ENCODE peak calls at places on chromosomes 12 and 14, in seven cellular contexts. S is IMR-90, J is mesendoderm, A is H9, T is mesenchymal stem cell, R is trophoblast cell, I is H1. M is an unnamed sample.

GRCh38 chr12:131529196-131530040 is 181.5 kb upstream of the SFSWAP start:
- DNase-seq in S (no peak), J (no peak), A (no peak), T (no peak), R (no peak), I (no peak), M (no peak)

GRCh38 chr12:125797421-125798175 is 732.4 kb downstream of the AACS start:
- DNase-seq in S (no peak), J (peak; percentile 5), A (no peak), T (no peak), R (peak; percentile 41), I (no peak), M (no peak)

GRCh38 chr12:26001530-26001929 is 43.0 kb downstream of the RASSF8 start:
- DNase-seq in S (no peak), J (peak; percentile 66), A (no peak), T (no peak), R (no peak), I (no peak), M (no peak)

GRCh38 chr12:14948672-14949071 is 10.3 kb upstream of the ERP27 start:
- DNase-seq in S (peak; percentile 89), J (peak; percentile 82), A (no peak), T (peak; percentile 90), R (no peak), I (no peak), M (no peak)

GRCh38 chr12:27696864-27697564 is 767 bp downstream of the REP15 start:
- DNase-seq in S (no peak), J (no peak), A (no peak), T (no peak), R (no peak), I (no peak), M (no peak)

GRCh38 chr12:74537126-74537706 is 419 bp upstream of the ATXN7L3B start:
- DNase-seq in S (peak; percentile 69), J (peak; percentile 54), A (no peak), T (peak; percentile 82), R (peak; percentile 15), I (no peak), M (peak; percentile 21)

GRCh38 chr14:85587152-85587697 is 57.3 kb downstream of the FLRT2 start:
- DNase-seq in S (peak; percentile 63), J (no peak), A (no peak), T (peak; percentile 75), R (no peak), I (no peak), M (no peak)

GRCh38 chr12:51244269-51244668 is 5.6 kb downstream of the DAZAP2 start:
- DNase-seq in S (peak; percentile 40), J (no peak), A (no peak), T (no peak), R (no peak), I (no peak), M (no peak)

GRCh38 chr14:83988274-83988673 is 1541.7 kb upstream of the FLRT2 start:
- DNase-seq in S (peak; percentile 54), J (peak; percentile 29), A (no peak), T (peak; percentile 36), R (no peak), I (no peak), M (no peak)

GRCh38 chr12:26939192-26939832 is 1.0 kb downstream of the FGFR1OP2 start:
- DNase-seq in S (peak; percentile 31), J (no peak), A (no peak), T (peak; percentile 23), R (no peak), I (no peak), M (no peak)

GRCh38 chr12:78959556-78959955 is 95.0 kb downstream of the SYT1 start:
- DNase-seq in S (no peak), J (no peak), A (no peak), T (no peak), R (peak; percentile 22), I (no peak), M (no peak)

GRCh38 chr14:89750909-89751502 is 203.5 kb downstream of the EFCAB11 start:
- DNase-seq in S (no peak), J (no peak), A (no peak), T (no peak), R (no peak), I (no peak), M (no peak)

GRCh38 chr14:102509744-102510615 is at the start of gene ANKRD9:
- DNase-seq in S (peak; percentile 89), J (peak; percentile 96), A (peak; percentile 95), T (peak; percentile 93), R (peak; percentile 92), I (peak; percentile 57), M (peak; percentile 95)

GRCh38 chr14:56247495-56248087 is 129.4 kb downstream of the PELI2 start:
- DNase-seq in S (peak; percentile 31), J (no peak), A (no peak), T (peak; percentile 30), R (no peak), I (no peak), M (no peak)

GRCh38 chr14:95948608-95949007 is 72.0 kb downstream of the TUNAR start:
- DNase-seq in S (no peak), J (peak; percentile 99), A (peak; percentile 90), T (no peak), R (peak; percentile 6), I (peak; percentile 91), M (peak; percentile 74)

GRCh38 chr14:44988694-44989093 is 26.7 kb downstream of the TOGARAM1 start:
- DNase-seq in S (no peak), J (peak; percentile 72), A (no peak), T (peak; percentile 42), R (no peak), I (no peak), M (no peak)

GRCh38 chr12:69415471-69416275 is 54.5 kb upstream of the FRS2 start:
- DNase-seq in S (peak; percentile 95), J (peak; percentile 86), A (peak; percentile 82), T (peak; percentile 78), R (peak; percentile 80), I (peak; percentile 31), M (peak; percentile 55)

GRCh38 chr14:23095196-23096108 is at the start of gene C14orf119:
- DNase-seq in S (peak; percentile 99), J (peak; percentile 100), A (peak; percentile 99), T (peak; percentile 100), R (peak; percentile 100), I (peak; percentile 96), M (peak; percentile 100)

GRCh38 chr14:90608925-90609324 is 207.3 kb downstream of the TTC7B start:
- DNase-seq in S (no peak), J (no peak), A (no peak), T (no peak), R (no peak), I (no peak), M (no peak)

GRCh38 chr14:24250354-24250753 is 7.9 kb upstream of the TINF2 start:
- DNase-seq in S (no peak), J (no peak), A (no peak), T (no peak), R (no peak), I (no peak), M (no peak)

GRCh38 chr12:60106207-60106606 is 510.4 kb downstream of the SLC16A7 start:
- DNase-seq in S (peak; percentile 47), J (no peak), A (no peak), T (peak; percentile 17), R (no peak), I (no peak), M (no peak)

GRCh38 chr12:52543985-52544888 is 8.7 kb downstream of the KRT71 start:
- DNase-seq in S (no peak), J (no peak), A (peak; percentile 45), T (no peak), R (no peak), I (no peak), M (no peak)
- H4K8ac ChIP-seq in S (no peak overlapping the region), J (no peak overlapping the region), A (no peak overlapping the region), T (no peak overlapping the region), R (no peak overlapping the region), I (no peak overlapping the region), M (no peak overlapping the region)

GRCh38 chr12:105716621-105717020 is 386.1 kb downstream of the C12orf75 start:
- DNase-seq in S (no peak), J (peak; percentile 88), A (no peak), T (no peak), R (no peak), I (no peak), M (no peak)
- H4K8ac ChIP-seq in S (no peak overlapping the region), J (no peak overlapping the region), A (no peak overlapping the region), T (no peak overlapping the region), R (no peak overlapping the region), I (no peak overlapping the region), M (no peak overlapping the region)

GRCh38 chr12:128137140-128137539 is 129.8 kb upstream of the TMEM132C start:
- DNase-seq in S (no peak), J (no peak), A (no peak), T (no peak), R (no peak), I (no peak), M (no peak)

GRCh38 chr12:128131955-128132354 is 135.0 kb upstream of the TMEM132C start:
- DNase-seq in S (no peak), J (no peak), A (no peak), T (no peak), R (no peak), I (no peak), M (no peak)

GRCh38 chr12:128138125-128138524 is 128.8 kb upstream of the TMEM132C start:
- DNase-seq in S (no peak), J (no peak), A (no peak), T (no peak), R (no peak), I (no peak), M (no peak)

DNA sequence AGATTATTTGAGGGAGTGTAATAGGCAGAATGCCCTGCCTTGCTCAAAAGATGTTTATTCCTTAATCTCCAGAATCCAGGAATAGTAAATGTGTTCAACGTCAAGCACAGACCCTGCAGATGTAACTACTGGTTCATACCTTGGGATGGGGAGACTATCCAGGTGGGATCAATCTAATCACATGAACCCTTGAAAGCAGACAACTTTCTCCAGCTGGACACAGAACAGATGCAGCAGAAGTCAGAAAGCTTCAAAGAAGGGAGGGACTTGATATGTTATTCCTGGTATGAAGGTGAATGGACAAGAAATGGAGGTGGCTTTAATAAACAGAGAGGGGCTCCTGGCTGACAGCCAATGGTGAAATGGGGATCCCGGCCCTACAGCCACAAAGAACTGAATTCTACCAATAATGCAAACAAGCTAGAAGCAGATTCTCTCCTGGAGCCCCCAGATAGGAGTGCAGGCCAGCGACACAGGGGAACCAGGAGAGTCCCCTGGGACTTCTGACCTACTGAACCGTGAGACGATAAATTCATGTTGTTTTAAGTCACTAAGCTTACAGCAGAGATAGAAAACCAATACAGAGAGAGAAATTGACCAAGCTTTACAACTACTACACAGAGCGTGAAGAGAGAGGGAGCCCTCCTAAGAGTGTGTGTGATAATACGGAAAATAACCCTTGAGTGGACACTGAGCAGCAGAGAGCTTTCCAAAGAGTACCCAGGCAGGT is 133.5 kb upstream of the TMEM132C start:
- DNase-seq in S (no peak), J (no peak), A (no peak), T (no peak), R (no peak), I (no peak), M (no peak)
- H4K8ac ChIP-seq in S (no peak overlapping the region), J (no peak overlapping the region), A (no peak overlapping the region), T (no peak overlapping the region), R (no peak overlapping the region), I (no peak overlapping the region), M (no peak overlapping the region)

DNA sequence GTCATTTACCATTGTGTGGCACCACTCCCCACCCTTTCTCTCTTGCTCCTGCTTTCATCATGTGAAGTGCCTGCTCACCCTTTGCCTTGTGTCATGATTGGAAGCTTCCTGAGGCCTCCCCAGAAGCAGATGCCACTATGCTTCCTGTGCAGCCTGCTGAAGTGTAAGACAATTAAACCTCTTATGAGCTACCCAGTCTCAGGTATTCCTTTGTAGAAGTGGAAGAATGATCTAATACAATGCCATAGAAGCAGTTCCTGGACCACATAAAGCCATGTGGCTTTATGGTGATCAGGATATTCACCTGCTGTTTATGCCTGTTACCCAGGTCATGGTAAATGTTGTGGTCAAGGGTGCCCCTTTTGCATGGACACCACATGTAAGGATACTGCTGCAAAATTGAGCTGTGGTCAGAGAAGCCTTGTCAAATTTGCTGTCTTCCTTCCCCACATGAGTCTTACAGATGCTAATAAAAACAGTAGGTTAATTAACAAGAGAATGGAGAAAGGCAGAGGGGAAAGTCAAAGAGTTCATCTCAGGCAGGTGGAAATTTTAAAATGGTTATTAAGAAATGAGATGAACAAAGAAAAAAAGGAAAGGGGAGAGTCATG is 112.8 kb upstream of the IFNG-AS1 start:
- DNase-seq in S (no peak), J (peak; percentile 12), A (no peak), T (no peak), R (no peak), I (no peak), M (no peak)
- H4K8ac ChIP-seq in S (no peak overlapping the region), J (no peak overlapping the region), A (no peak overlapping the region), T (no peak overlapping the region), R (no peak overlapping the region), I (no peak overlapping the region), M (no peak overlapping the region)